ENCODE peak calls at places on chromosomes 6 and 20, in four cellular contexts. R is H9, G is H1, Z is IMR-90. N is an unnamed sample.

GRCh38 chr6:157263881-157264397 is 59.4 kb downstream of the TMEM242 start:
- DNase-seq in R (no peak), G (no peak), Z (no peak), N (no peak)

GRCh38 chr6:37990762-37991525 is 171.4 kb downstream of the ZFAND3 start:
- DNase-seq in G (no peak), R (no peak), Z (peak), N (peak)

GRCh38 chr20:54539521-54540046 is 64.2 kb downstream of the DOK5 start:
- DNase-seq in R (no peak), Z (no peak), G (no peak), N (no peak)

GRCh38 chr6:43825187-43826115 is 55.4 kb downstream of the VEGFA start:
- DNase-seq in G (no peak), Z (no peak), R (no peak), N (peak)

GRCh38 chr20:11919046-11919445 is 1.4 kb downstream of the BTBD3 start:
- DNase-seq in Z (peak), R (no peak), G (no peak), N (no peak)

GRCh38 chr6:117317261-117317660 is 51.9 kb downstream of the VGLL2 start:
- DNase-seq in Z (peak), R (no peak), G (no peak), N (peak)

GRCh38 chr6:25014806-25015560 is 79.2 kb upstream of the RIPOR2 start:
- DNase-seq in G (no peak), R (no peak), Z (peak), N (peak)

GRCh38 chr6:85111481-85112001 is 338.3 kb upstream of the NT5E start:
- DNase-seq in Z (no peak), R (no peak), G (no peak), N (peak)

GRCh38 chr6:27188885-27189418 is 58.5 kb upstream of the PRSS16 start:
- DNase-seq in R (peak), Z (peak), G (no peak), N (peak)

GRCh38 chr20:60749804-60750602 is 502.1 kb upstream of the CDH4 start:
- DNase-seq in R (peak), Z (no peak), G (peak), N (peak)

DNA sequence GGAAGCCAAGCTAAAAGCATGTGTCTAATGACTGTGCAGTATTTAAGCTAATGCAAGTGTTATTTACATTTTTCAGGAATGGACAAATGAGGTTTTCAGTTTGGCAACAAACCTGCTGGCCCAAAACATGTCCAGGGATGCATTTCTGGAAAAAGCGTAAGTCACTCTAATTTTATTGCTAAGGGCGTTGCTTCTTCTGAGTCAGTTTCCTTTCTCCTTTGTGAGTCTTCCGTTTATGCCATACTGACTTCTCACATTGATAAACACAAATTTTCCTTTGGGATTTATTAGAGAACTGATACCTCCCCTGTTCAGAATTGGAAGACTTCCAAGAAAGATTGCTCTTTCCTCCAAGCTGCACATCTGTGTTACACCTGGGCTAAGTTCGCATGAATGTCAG is 422.9 kb upstream of the PLCB4 start:
- DNase-seq in Z (peak), G (no peak), R (no peak), N (no peak)
- H3K9ac ChIP-seq in Z (no peak), G (no peak), R (no peak), N (no peak)

DNA sequence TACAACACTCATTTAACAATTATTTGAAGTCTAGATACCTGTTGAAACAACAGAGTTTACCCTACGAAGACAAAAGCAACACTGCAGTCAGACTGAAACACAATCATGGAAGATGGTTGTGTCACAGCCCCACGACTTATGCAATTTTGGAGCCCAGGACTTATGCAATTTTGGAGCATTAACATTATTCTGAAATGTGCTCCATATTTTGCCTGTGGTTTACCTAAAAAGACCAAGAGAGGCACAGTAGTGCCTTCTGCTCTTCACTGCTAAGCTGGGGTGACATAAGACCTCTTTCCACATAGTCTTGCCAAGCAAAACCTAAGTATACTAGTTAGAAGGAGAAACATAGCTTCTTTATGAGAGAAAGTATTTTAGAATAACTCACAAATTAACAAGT is 216.5 kb downstream of the PTPRK start:
- DNase-seq in R (no peak), G (no peak), Z (no peak), N (no peak)
- H3K56ac ChIP-seq in R (no peak), G (no peak), Z (no peak), N (no peak)

GRCh38 chr6:112443118-112443641 is 96.0 kb downstream of the RFPL4B start:
- DNase-seq in Z (no peak), G (no peak), R (no peak), N (no peak)
- H2BK120ac ChIP-seq in Z (no peak), G (no peak), R (no peak), N (no peak)

GRCh38 chr6:15573376-15573775 is 89.5 kb downstream of the DTNBP1 start:
- DNase-seq in G (no peak), Z (no peak), R (peak), N (no peak)

GRCh38 chr6:15574023-15574422 is 88.8 kb downstream of the DTNBP1 start:
- DNase-seq in Z (no peak), R (no peak), G (no peak), N (no peak)

GRCh38 chr6:15572296-15573016 is 90.4 kb downstream of the DTNBP1 start:
- DNase-seq in R (no peak), Z (no peak), G (no peak), N (no peak)

GRCh38 chr6:15569035-15569995 is 93.5 kb downstream of the DTNBP1 start:
- DNase-seq in R (no peak), Z (no peak), G (no peak), N (peak)

DNA sequence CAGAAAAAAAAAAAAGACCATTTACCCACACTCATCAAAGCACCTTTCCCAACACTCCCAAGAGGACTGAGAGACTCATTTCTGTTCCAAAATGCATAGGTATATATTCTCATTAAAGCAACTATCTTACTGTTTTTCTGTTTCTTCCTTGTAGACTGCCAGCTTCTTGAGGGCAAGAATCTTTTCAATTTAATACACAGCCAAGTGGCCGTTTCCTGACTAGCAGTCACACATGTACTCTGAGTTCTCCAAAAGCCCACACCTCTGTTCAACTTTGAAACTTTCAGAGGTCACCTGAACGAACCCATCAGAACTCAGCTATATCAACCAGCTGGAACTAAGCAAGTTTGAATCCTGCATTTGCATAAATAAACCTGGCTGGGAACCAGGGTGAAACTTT is 92.7 kb downstream of the DTNBP1 start:
- DNase-seq in Z (no peak), G (no peak), R (no peak), N (no peak)
- H3K9ac ChIP-seq in Z (no peak), G (no peak), R (no peak), N (no peak)

N was measured in mesendoderm.